ENCODE peak calls at places on chromosomes 7 and 10, in nine cellular contexts. Y, A, J, G, C, S, U, Z and K are unnamed samples.
A peak's percentile ranks its signal among the peaks of the same experiment; 100 is the strongest.

GRCh38 chr10:14671383-14671782 is 103.3 kb downstream of the FAM107B start:
- DNase-seq in U (peak; percentile 52), Z (no peak), G (peak; percentile 79), A (no peak), J (no peak), S (no peak), C (no peak), Y (no peak), K (no peak)

GRCh38 chr7:141511370-141512335 is 39.6 kb upstream of the AGK start:
- DNase-seq in S (peak; percentile 45), A (no peak), C (no peak), G (peak; percentile 62), Z (peak; percentile 27), U (no peak), J (peak; percentile 16), Y (no peak), K (no peak)

GRCh38 chr7:131090866-131091692 is 236.6 kb upstream of the MKLN1 start:
- DNase-seq in J (no peak), A (no peak), Y (no peak), S (no peak), U (no peak), C (no peak), G (no peak), Z (no peak), K (no peak)

GRCh38 chr7:20299145-20299544 is 31.6 kb upstream of the ITGB8 start:
- DNase-seq in C (no peak), Z (no peak), U (no peak), S (no peak), J (no peak), G (no peak), Y (no peak), A (no peak), K (no peak)

GRCh38 chr10:116146374-116146773 is 126.6 kb downstream of the GFRA1 start:
- DNase-seq in J (no peak), Y (no peak), Z (no peak), S (peak; percentile 36), A (no peak), U (peak; percentile 10), C (no peak), G (no peak), K (no peak)

GRCh38 chr7:111744501-111745155 is 182.3 kb upstream of the IMMP2L start:
- DNase-seq in J (no peak), C (no peak), S (peak; percentile 82), U (peak; percentile 62), Y (peak; percentile 65), G (no peak), A (no peak), Z (no peak), K (no peak)

GRCh38 chr7:84022686-84023308 is 171.8 kb downstream of the SEMA3A start:
- DNase-seq in Y (no peak), Z (no peak), S (peak; percentile 35), J (no peak), G (no peak), C (no peak), A (no peak), U (no peak), K (no peak)

GRCh38 chr10:74083304-74083703 is 67.3 kb downstream of the AP3M1 start:
- DNase-seq in G (no peak), S (no peak), A (no peak), J (no peak), Y (no peak), U (no peak), Z (no peak), C (no peak), K (no peak)

GRCh38 chr10:36450385-36450784 is 675.0 kb upstream of the ANKRD30A start:
- DNase-seq in A (no peak), Z (no peak), Y (peak; percentile 90), G (no peak), C (no peak), U (peak; percentile 10), J (no peak), S (no peak), K (no peak)

GRCh38 chr7:72337822-72338167 is 74.3 kb downstream of the CALN1 start:
- DNase-seq in U (no peak), S (no peak), G (peak; percentile 46), Y (no peak), Z (no peak), J (no peak), C (no peak), A (no peak), K (no peak)

GRCh38 chr7:22435105-22435504 is 64.9 kb downstream of the STEAP1B start:
- DNase-seq in U (no peak), C (no peak), J (no peak), S (no peak), Z (no peak), Y (no peak), G (no peak), A (no peak), K (no peak)

GRCh38 chr7:112503361-112504023 is 22.7 kb downstream of the LSMEM1 start:
- DNase-seq in G (no peak), U (no peak), C (no peak), J (no peak), Z (no peak), Y (no peak), S (no peak), A (no peak), K (no peak)

GRCh38 chr10:88979603-88980002 is 11.0 kb upstream of the FAS start:
- DNase-seq in G (no peak), J (no peak), S (no peak), Z (no peak), U (no peak), C (no peak), Y (no peak), A (no peak), K (no peak)

GRCh38 chr10:90675621-90676020 is 182.2 kb downstream of the HTR7 start:
- DNase-seq in Y (peak; percentile 55), G (no peak), S (no peak), C (no peak), J (no peak), U (peak; percentile 85), Z (no peak), A (no peak), K (no peak)

GRCh38 chr10:30185916-30186315 is 126.5 kb upstream of the JCAD start:
- DNase-seq in Y (peak; percentile 85), Z (peak; percentile 15), C (no peak), J (no peak), S (peak; percentile 92), U (peak; percentile 76), G (no peak), A (no peak), K (no peak)

GRCh38 chr10:48390933-48391845 is 84.7 kb downstream of the MAPK8 start:
- DNase-seq in Y (peak; percentile 69), C (no peak), J (no peak), A (no peak), U (peak; percentile 89), G (no peak), Z (no peak), S (peak; percentile 62), K (no peak)

GRCh38 chr7:824664-825063 is 7.6 kb upstream of the SUN1 start:
- DNase-seq in Y (no peak), Z (no peak), J (no peak), U (no peak), G (no peak), C (no peak), S (no peak), A (no peak), K (no peak)

GRCh38 chr10:104309980-104310978 is 28.0 kb downstream of the ITPRIP start:
- DNase-seq in G (no peak), J (no peak), A (no peak), C (peak; percentile 96), Y (peak; percentile 82), S (peak; percentile 78), Z (no peak), U (peak; percentile 87), K (no peak)

GRCh38 chr10:119477444-119477843 is 65.1 kb downstream of the RGS10 start:
- DNase-seq in S (no peak), Y (no peak), C (no peak), U (no peak), G (no peak), J (no peak), Z (no peak), A (no peak), K (no peak)

GRCh38 chr10:102814873-102815661 is 22.1 kb downstream of the CYP17A1 start:
- DNase-seq in Z (no peak), G (peak; percentile 45), Y (peak; percentile 74), A (no peak), J (no peak), C (peak; percentile 97), U (peak; percentile 56), S (peak; percentile 53), K (no peak)

GRCh38 chr7:93249749-93250148 is 17.6 kb downstream of the VPS50 start:
- DNase-seq in C (no peak), G (peak; percentile 28), A (no peak), U (peak; percentile 5), Z (no peak), J (no peak), S (peak; percentile 14), Y (peak; percentile 71), K (no peak)

GRCh38 chr10:124271671-124272070 is 147.1 kb downstream of the OAT start:
- DNase-seq in Y (no peak), G (no peak), C (no peak), U (no peak), J (no peak), A (no peak), S (no peak), Z (no peak), K (no peak)